ENCODE peak calls at places on chromosomes 13 and 19, in four cellular contexts. J is A549, G is K562, K is HepG2. N is an unnamed sample.

GRCh38 chr13:55244991-55245644 is 1895.6 kb upstream of the PRR20A start:
- DNase-seq in J (no peak), G (peak; percentile 1), K (peak; percentile 1), N (peak; percentile 62)

GRCh38 chr19:35332817-35333216 is 3.8 kb downstream of the CD22 start:
- DNase-seq in G (no peak), K (no peak), J (no peak), N (no peak)

GRCh38 chr13:107006646-107007045 is 438.7 kb upstream of the ARGLU1 start:
- DNase-seq in K (no peak), G (no peak), J (no peak), N (no peak)

GRCh38 chr19:8973501-8974091 is 36.6 kb downstream of the MUC16 start:
- DNase-seq in G (peak; percentile 46), J (no peak), K (no peak), N (no peak)

GRCh38 chr13:96091164-96091931 is 1.4 kb downstream of the HS6ST3 start:
- DNase-seq in G (no peak), J (no peak), K (no peak), N (peak; percentile 53)

GRCh38 chr13:109704771-109705628 is 81.4 kb downstream of the IRS2 start:
- DNase-seq in K (no peak), J (peak; percentile 22), G (no peak), N (no peak)

GRCh38 chr19:55649579-55650557 is 1.9 kb downstream of the CCDC106 start:
- DNase-seq in J (no peak), G (no peak), K (no peak), N (no peak)

GRCh38 chr13:20713751-20714150 is 10.3 kb downstream of the IL17D start:
- DNase-seq in K (no peak), G (no peak), J (no peak), N (no peak)

GRCh38 chr13:35979378-35979911 is 151.7 kb downstream of the DCLK1 start:
- DNase-seq in G (no peak), J (no peak), K (no peak), N (no peak)

GRCh38 chr19:20278342-20278741 is 111.3 kb downstream of the ZNF486 start:
- DNase-seq in G (no peak), J (no peak), K (peak; percentile 30), N (no peak)

GRCh38 chr13:24651718-24652345 is 28.4 kb upstream of the ATP12A start:
- DNase-seq in K (no peak), G (no peak), J (no peak), N (no peak)

GRCh38 chr19:19900124-19900523 is 622 bp upstream of the ZNF93 start:
- DNase-seq in K (no peak), J (no peak), G (peak; percentile 64), N (no peak)

GRCh38 chr19:49929121-49929610 is at the start of the genes ATF5 and NUP62:
- DNase-seq in G (peak; percentile 97), J (peak; percentile 99), K (peak; percentile 80), N (peak; percentile 88)

DNA sequence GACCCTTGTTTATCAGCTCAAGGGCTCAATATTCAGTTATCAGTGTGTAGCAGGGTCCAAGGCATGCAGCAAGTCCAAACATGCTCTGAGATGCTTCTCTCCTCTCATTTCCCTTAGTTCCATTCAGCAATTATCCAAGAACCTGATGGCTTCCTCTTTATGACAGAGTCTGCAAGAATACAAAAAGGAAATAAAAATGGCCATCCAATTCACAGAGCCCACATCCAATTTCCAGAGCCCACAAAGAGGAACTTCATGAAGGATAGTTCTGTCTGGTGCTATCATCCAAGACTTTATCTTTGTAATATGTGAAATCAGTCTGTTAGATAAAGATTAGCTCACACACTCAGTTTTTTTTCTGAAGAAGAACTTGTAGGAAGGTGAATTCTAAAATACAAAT is 217.2 kb downstream of the LACC1 start:
- DNase-seq in J (no peak), G (no peak), K (no peak), N (no peak)
- TF ChIP-seq NR3C1 in J (no peak), G (no peak), K (no peak), N (no peak)

GRCh38 chr19:2640563-2641331 is 61.7 kb downstream of the GNG7 start:
- DNase-seq in K (no peak), G (no peak), J (no peak), N (no peak)

GRCh38 chr19:2636897-2637683 is 65.4 kb downstream of the GNG7 start:
- DNase-seq in J (peak; percentile 67), K (peak; percentile 34), G (peak; percentile 64), N (peak; percentile 76)

GRCh38 chr19:2639999-2640398 is 62.5 kb downstream of the GNG7 start:
- DNase-seq in J (no peak), G (no peak), K (no peak), N (no peak)

GRCh38 chr19:2638417-2638940 is 64.0 kb downstream of the GNG7 start:
- DNase-seq in J (no peak), K (no peak), G (no peak), N (no peak)

DNA sequence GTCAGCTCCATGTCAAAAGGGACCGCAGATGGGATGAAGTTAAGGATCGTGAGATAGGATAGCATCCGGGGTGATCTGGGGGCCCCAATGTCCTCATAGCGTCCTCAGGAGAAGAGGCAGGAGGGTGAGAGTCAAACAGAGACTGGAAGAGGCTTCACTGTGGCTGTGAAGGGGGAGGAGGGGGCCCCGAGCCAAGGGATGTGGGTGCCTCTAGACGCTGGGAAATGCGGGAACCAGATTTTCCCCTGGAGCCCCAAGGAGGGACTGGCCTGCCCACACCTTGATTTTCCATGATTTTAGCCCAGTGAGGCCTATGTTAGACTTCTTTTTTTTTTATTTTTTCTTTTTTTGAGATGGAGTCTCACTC is 61.2 kb downstream of the GNG7 start:
- DNase-seq in K (no peak), J (no peak), G (no peak), N (no peak)
- TF ChIP-seq CTCF in K (no peak), J (no peak), G (no peak), N (no peak)

GRCh38 chr19:4369109-4369887 is 25.9 kb downstream of the MPND start:
- DNase-seq in G (peak; percentile 63), J (no peak), K (no peak), N (no peak)
- TF ChIP-seq MAX in G (no peak), J (no peak), K (no peak), N (no peak)

GRCh38 chr19:54035215-54036178 is 28.2 kb downstream of the VSTM1 start:
- DNase-seq in G (no peak), J (no peak), K (no peak), N (no peak)
- TF ChIP-seq NR3C1 in G (no peak), J (no peak), K (no peak), N (no peak)

GRCh38 chr19:16801599-16801998 is 27.6 kb upstream of the SIN3B start:
- DNase-seq in J (no peak), G (peak; percentile 15), K (no peak), N (no peak)
- TF ChIP-seq CTCF in J (no peak), G (no peak), K (no peak), N (no peak)

GRCh38 chr19:4278010-4278409 is 1.1 kb upstream of the SHD start:
- DNase-seq in J (no peak), G (no peak), K (no peak), N (no peak)
- TF ChIP-seq MAX in J (no peak), G (no peak), K (no peak), N (no peak)

DNA sequence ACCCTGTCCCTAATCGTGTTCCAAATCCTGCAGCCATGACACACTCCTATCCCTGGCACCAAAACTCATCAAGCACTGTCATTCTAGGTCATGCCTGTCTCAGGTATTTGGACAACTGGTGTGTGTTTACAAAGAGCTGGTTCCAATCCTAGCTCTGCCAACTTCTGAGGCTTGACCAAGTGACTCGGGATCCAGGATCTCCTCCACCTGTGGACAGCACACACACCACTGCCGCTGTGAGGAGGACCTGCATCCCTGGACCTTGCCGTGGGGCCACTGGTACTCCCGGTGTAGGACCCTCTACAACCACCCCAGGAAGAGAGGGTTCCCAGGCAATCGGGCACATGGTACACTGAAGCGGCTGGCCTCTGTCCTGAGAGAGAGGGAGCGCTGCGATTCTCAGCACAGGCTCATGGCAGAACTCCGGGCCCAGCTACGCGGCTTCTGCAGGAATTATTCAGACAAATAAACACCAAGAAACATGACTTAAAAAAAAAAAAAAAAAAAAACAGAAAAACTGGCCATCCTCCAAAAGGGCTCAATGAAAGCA is 20.4 kb downstream of the MLLT1 start:
- DNase-seq in J (no peak), K (no peak), G (no peak), N (no peak)
- TF ChIP-seq NR3C1 in J (no peak), K (no peak), G (no peak), N (no peak)

DNA sequence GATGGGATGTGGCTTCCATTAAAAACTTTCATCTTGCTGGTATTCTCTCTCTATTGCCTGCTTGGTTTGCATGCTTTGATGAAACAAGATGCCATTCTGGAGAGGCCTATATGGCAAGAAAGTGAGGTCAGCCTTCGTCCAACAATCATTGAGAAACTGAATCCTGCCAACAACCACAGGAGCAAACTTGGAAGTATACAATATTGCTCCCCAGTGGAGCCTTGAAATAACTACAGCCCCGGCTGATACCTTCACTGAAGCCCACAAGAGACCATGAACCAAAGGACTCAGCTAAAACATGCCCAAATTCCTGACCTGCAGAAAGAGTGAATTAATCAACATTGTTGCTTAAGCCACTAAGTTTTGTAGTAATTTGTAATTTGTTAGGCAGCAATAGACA is 82.5 kb upstream of the FGF14 start:
- DNase-seq in J (no peak), K (no peak), G (no peak), N (no peak)
- TF ChIP-seq CTCF in J (no peak), K (peak; percentile 15), G (no peak), N (no peak)

GRCh38 chr19:15216363-15216762 is 15.6 kb upstream of the NOTCH3 start:
- DNase-seq in G (no peak), J (no peak), K (peak; percentile 59), N (no peak)
- TF ChIP-seq MAX in G (no peak), J (no peak), K (no peak), N (no peak)

DNA sequence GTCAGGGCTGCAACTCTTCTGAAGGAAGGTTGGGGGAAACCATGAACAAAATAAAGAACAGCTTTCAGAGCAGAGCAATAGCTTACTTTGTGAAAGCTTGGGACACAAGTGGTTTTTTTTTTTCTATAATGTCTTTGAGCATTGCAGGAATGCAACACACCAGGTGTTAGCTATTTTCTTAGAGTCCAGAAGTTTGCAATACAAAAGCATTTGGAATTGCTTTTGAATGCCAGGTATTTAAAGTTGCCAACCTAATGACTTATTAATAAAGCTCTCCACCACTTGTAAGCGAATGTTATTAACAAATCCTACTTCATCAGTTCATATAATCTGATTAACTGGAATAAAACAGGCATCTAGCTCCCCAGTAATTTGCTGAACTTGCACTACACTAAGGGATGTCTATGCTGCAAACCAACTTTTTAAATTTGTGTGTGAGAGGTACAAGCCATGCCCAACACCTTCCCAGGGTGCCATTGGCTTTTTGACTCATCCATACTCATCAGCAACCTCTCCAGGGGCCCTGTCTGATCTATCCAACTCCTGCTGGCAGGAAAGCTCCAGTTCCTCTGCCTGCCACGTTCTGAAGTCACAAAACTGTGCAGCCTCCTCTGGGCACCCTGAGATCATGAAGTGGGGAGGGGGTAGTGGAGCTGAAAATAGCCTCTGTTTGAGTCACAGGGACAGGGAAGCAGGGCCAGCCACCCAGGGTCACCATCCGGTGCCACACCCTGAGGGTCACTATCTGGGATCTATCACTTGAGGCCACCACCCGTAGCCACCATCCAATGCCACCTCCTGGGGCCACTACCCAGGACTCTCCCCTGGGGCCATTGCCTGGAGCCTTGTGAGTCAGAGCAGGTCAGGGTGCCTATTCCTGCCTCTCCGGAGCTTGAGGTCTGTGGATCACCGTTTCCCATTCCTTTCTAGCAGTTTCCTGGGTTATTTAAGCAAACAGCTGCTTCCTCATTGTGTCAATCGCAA is 172.3 kb downstream of the NUFIP1 start:
- DNase-seq in J (peak; percentile 22), K (no peak), G (no peak), N (no peak)
- TF ChIP-seq NR3C1 in J (no peak), K (no peak), G (no peak), N (no peak)

N was measured in WTC11.